ENCODE peak calls at places on chromosomes 12 and 14, in ten cellular contexts. One of them, this sample, is unnamed.

GRCh38 chr14:96053600-96054381 is 14.6 kb downstream of the C14orf132 start:
- DNase-seq in activated effector memory CD4-positive, alpha-beta T cell treated with Interleukin-2 at 50 U/mL for 16 hours: no peak
- DNase-seq in NCI-H1436: no peak
- DNase-seq in cardiac fibroblast: peak
- DNase-seq in AG10803: peak
- DNase-seq in HT-29: no peak
- DNase-seq in GM06990: no peak
- DNase-seq in fibroblast of villous mesenchyme: peak
- DNase-seq in GM18507: no peak
- DNase-seq in activated T-helper 1 cell treated with anti-CD3 and anti-CD28 coated beads, Interleukin-12 subunit alpha, Interleukin-12 subunit beta, Interleukin-2, Interleukin-4 antibody, amounts not matched to agents 30 ng/mL and 10 ng/mL and 1 ng/mL, durations not matched to agents 14 hours and 24 hours and 36 hours: no peak
- DNase-seq in this sample: peak

GRCh38 chr14:56081139-56081538 is 37.1 kb upstream of the PELI2 start:
- DNase-seq in cardiac fibroblast: no peak
- DNase-seq in AG10803: peak
- DNase-seq in activated effector memory CD4-positive, alpha-beta T cell treated with Interleukin-2 at 50 U/mL for 16 hours: no peak
- DNase-seq in HT-29: no peak
- DNase-seq in activated T-helper 1 cell treated with anti-CD3 and anti-CD28 coated beads, Interleukin-12 subunit alpha, Interleukin-12 subunit beta, Interleukin-2, Interleukin-4 antibody, amounts not matched to agents 30 ng/mL and 10 ng/mL and 1 ng/mL, durations not matched to agents 14 hours and 24 hours and 36 hours: no peak
- DNase-seq in fibroblast of villous mesenchyme: no peak
- DNase-seq in NCI-H1436: no peak
- DNase-seq in GM06990: no peak
- DNase-seq in GM18507: no peak
- DNase-seq in this sample: no peak

GRCh38 chr12:72024613-72025012 is 86.0 kb downstream of the TPH2 start:
- DNase-seq in cardiac fibroblast: no peak
- DNase-seq in GM06990: no peak
- DNase-seq in activated effector memory CD4-positive, alpha-beta T cell treated with Interleukin-2 at 50 U/mL for 16 hours: no peak
- DNase-seq in AG10803: no peak
- DNase-seq in NCI-H1436: no peak
- DNase-seq in fibroblast of villous mesenchyme: no peak
- DNase-seq in HT-29: no peak
- DNase-seq in GM18507: no peak
- DNase-seq in activated T-helper 1 cell treated with anti-CD3 and anti-CD28 coated beads, Interleukin-12 subunit alpha, Interleukin-12 subunit beta, Interleukin-2, Interleukin-4 antibody, amounts not matched to agents 30 ng/mL and 10 ng/mL and 1 ng/mL, durations not matched to agents 14 hours and 24 hours and 36 hours: no peak
- DNase-seq in this sample: no peak

GRCh38 chr14:90538716-90539495 is 142.1 kb downstream of the CALM1 start:
- DNase-seq in activated T-helper 1 cell treated with anti-CD3 and anti-CD28 coated beads, Interleukin-12 subunit alpha, Interleukin-12 subunit beta, Interleukin-2, Interleukin-4 antibody, amounts not matched to agents 30 ng/mL and 10 ng/mL and 1 ng/mL, durations not matched to agents 14 hours and 24 hours and 36 hours: no peak
- DNase-seq in NCI-H1436: no peak
- DNase-seq in GM18507: no peak
- DNase-seq in activated effector memory CD4-positive, alpha-beta T cell treated with Interleukin-2 at 50 U/mL for 16 hours: no peak
- DNase-seq in fibroblast of villous mesenchyme: no peak
- DNase-seq in HT-29: no peak
- DNase-seq in GM06990: no peak
- DNase-seq in AG10803: no peak
- DNase-seq in cardiac fibroblast: no peak
- DNase-seq in this sample: no peak

GRCh38 chr12:128637616-128638606 is 185.8 kb downstream of the SLC15A4 start:
- DNase-seq in AG10803: no peak
- DNase-seq in NCI-H1436: no peak
- DNase-seq in activated T-helper 1 cell treated with anti-CD3 and anti-CD28 coated beads, Interleukin-12 subunit alpha, Interleukin-12 subunit beta, Interleukin-2, Interleukin-4 antibody, amounts not matched to agents 30 ng/mL and 10 ng/mL and 1 ng/mL, durations not matched to agents 14 hours and 24 hours and 36 hours: no peak
- DNase-seq in fibroblast of villous mesenchyme: no peak
- DNase-seq in HT-29: no peak
- DNase-seq in cardiac fibroblast: no peak
- DNase-seq in GM18507: no peak
- DNase-seq in activated effector memory CD4-positive, alpha-beta T cell treated with Interleukin-2 at 50 U/mL for 16 hours: no peak
- DNase-seq in GM06990: peak
- DNase-seq in this sample: no peak

GRCh38 chr12:79534029-79534867 is 156.5 kb downstream of the PAWR start:
- DNase-seq in AG10803: peak
- DNase-seq in GM06990: no peak
- DNase-seq in GM18507: no peak
- DNase-seq in fibroblast of villous mesenchyme: peak
- DNase-seq in NCI-H1436: no peak
- DNase-seq in HT-29: no peak
- DNase-seq in cardiac fibroblast: no peak
- DNase-seq in activated T-helper 1 cell treated with anti-CD3 and anti-CD28 coated beads, Interleukin-12 subunit alpha, Interleukin-12 subunit beta, Interleukin-2, Interleukin-4 antibody, amounts not matched to agents 30 ng/mL and 10 ng/mL and 1 ng/mL, durations not matched to agents 14 hours and 24 hours and 36 hours: no peak
- DNase-seq in activated effector memory CD4-positive, alpha-beta T cell treated with Interleukin-2 at 50 U/mL for 16 hours: no peak
- DNase-seq in this sample: no peak

GRCh38 chr12:49876070-49876469 is 27.6 kb downstream of the FAIM2 start:
- DNase-seq in GM18507: no peak
- DNase-seq in HT-29: no peak
- DNase-seq in activated T-helper 1 cell treated with anti-CD3 and anti-CD28 coated beads, Interleukin-12 subunit alpha, Interleukin-12 subunit beta, Interleukin-2, Interleukin-4 antibody, amounts not matched to agents 30 ng/mL and 10 ng/mL and 1 ng/mL, durations not matched to agents 14 hours and 24 hours and 36 hours: no peak
- DNase-seq in GM06990: no peak
- DNase-seq in AG10803: no peak
- DNase-seq in cardiac fibroblast: no peak
- DNase-seq in NCI-H1436: no peak
- DNase-seq in fibroblast of villous mesenchyme: no peak
- DNase-seq in activated effector memory CD4-positive, alpha-beta T cell treated with Interleukin-2 at 50 U/mL for 16 hours: no peak
- DNase-seq in this sample: no peak

GRCh38 chr12:51520576-51521325 is 70.3 kb upstream of the SCN8A start:
- DNase-seq in cardiac fibroblast: no peak
- DNase-seq in fibroblast of villous mesenchyme: no peak
- DNase-seq in activated T-helper 1 cell treated with anti-CD3 and anti-CD28 coated beads, Interleukin-12 subunit alpha, Interleukin-12 subunit beta, Interleukin-2, Interleukin-4 antibody, amounts not matched to agents 30 ng/mL and 10 ng/mL and 1 ng/mL, durations not matched to agents 14 hours and 24 hours and 36 hours: no peak
- DNase-seq in GM18507: no peak
- DNase-seq in NCI-H1436: no peak
- DNase-seq in activated effector memory CD4-positive, alpha-beta T cell treated with Interleukin-2 at 50 U/mL for 16 hours: no peak
- DNase-seq in GM06990: no peak
- DNase-seq in HT-29: no peak
- DNase-seq in AG10803: no peak
- DNase-seq in this sample: no peak

GRCh38 chr12:101915856-101916255 is 38.5 kb downstream of the DRAM1 start:
- DNase-seq in NCI-H1436: no peak
- DNase-seq in activated T-helper 1 cell treated with anti-CD3 and anti-CD28 coated beads, Interleukin-12 subunit alpha, Interleukin-12 subunit beta, Interleukin-2, Interleukin-4 antibody, amounts not matched to agents 30 ng/mL and 10 ng/mL and 1 ng/mL, durations not matched to agents 14 hours and 24 hours and 36 hours: no peak
- DNase-seq in HT-29: no peak
- DNase-seq in cardiac fibroblast: no peak
- DNase-seq in AG10803: no peak
- DNase-seq in GM18507: no peak
- DNase-seq in fibroblast of villous mesenchyme: no peak
- DNase-seq in GM06990: no peak
- DNase-seq in activated effector memory CD4-positive, alpha-beta T cell treated with Interleukin-2 at 50 U/mL for 16 hours: no peak
- DNase-seq in this sample: no peak

GRCh38 chr12:121522962-121523361 is 57.9 kb downstream of the KDM2B start:
- DNase-seq in HT-29: no peak
- DNase-seq in fibroblast of villous mesenchyme: no peak
- DNase-seq in activated effector memory CD4-positive, alpha-beta T cell treated with Interleukin-2 at 50 U/mL for 16 hours: no peak
- DNase-seq in GM18507: peak
- DNase-seq in cardiac fibroblast: no peak
- DNase-seq in GM06990: peak
- DNase-seq in activated T-helper 1 cell treated with anti-CD3 and anti-CD28 coated beads, Interleukin-12 subunit alpha, Interleukin-12 subunit beta, Interleukin-2, Interleukin-4 antibody, amounts not matched to agents 30 ng/mL and 10 ng/mL and 1 ng/mL, durations not matched to agents 14 hours and 24 hours and 36 hours: no peak
- DNase-seq in AG10803: no peak
- DNase-seq in NCI-H1436: no peak
- DNase-seq in this sample: no peak